ENCODE peak calls at places on chromosome 15, in eight cellular contexts. J, A, P, U, O, G, K and X are unnamed samples.

GRCh38 chr15:35305906-35306305 is 220.8 kb upstream of the NANOGP8 start:
- DNase-seq in J (no peak), A (peak), P (no peak), U (no peak), O (no peak), G (no peak), K (no peak), X (no peak)

GRCh38 chr15:39140060-39140604 is 440.7 kb upstream of the THBS1 start:
- DNase-seq in J (no peak), A (peak), P (peak), U (peak), O (no peak), G (no peak), K (no peak), X (no peak)

GRCh38 chr15:45320581-45320980 is 57.8 kb downstream of the GATM start:
- DNase-seq in J (no peak), A (no peak), P (no peak), U (no peak), O (no peak), G (no peak), K (no peak), X (no peak)

GRCh38 chr15:47715856-47716445 is 1.4 kb upstream of the SEMA6D start:
- DNase-seq in J (peak), A (peak), P (no peak), U (no peak), O (no peak), G (no peak), K (no peak), X (no peak)

GRCh38 chr15:73368301-73369072 is at the start of gene HCN4:
- DNase-seq in J (no peak), A (no peak), P (peak), U (peak), O (no peak), G (no peak), K (no peak), X (no peak)

GRCh38 chr15:95174880-95175279 is 943.5 kb downstream of the MCTP2 start:
- DNase-seq in J (no peak), A (no peak), P (no peak), U (no peak), O (no peak), G (no peak), K (no peak), X (no peak)

GRCh38 chr15:88440021-88440420 is 27.2 kb downstream of the MRPL46 start:
- DNase-seq in J (no peak), A (peak), P (no peak), U (no peak), O (no peak), G (no peak), K (no peak), X (no peak)

GRCh38 chr15:88337993-88338392 is 81.5 kb upstream of the NTRK3 start:
- DNase-seq in J (no peak), A (no peak), P (peak), U (no peak), O (no peak), G (no peak), K (no peak), X (no peak)

GRCh38 chr15:48507416-48508065 is 138.0 kb downstream of the FBN1 start:
- DNase-seq in J (no peak), A (peak), P (peak), U (peak), O (no peak), G (no peak), K (peak), X (no peak)

GRCh38 chr15:77145370-77145769 is 74.5 kb upstream of the TSPAN3 start:
- DNase-seq in J (no peak), A (no peak), P (no peak), U (no peak), O (no peak), G (no peak), K (no peak), X (no peak)

GRCh38 chr15:85752591-85752990 is 42.1 kb downstream of the KLHL25 start:
- DNase-seq in J (no peak), A (no peak), P (peak), U (no peak), O (no peak), G (peak), K (no peak), X (no peak)

GRCh38 chr15:67456677-67457529 is 64.0 kb upstream of the C15orf61 start:
- DNase-seq in J (peak), A (peak), P (peak), U (peak), O (peak), G (no peak), K (peak), X (peak)

GRCh38 chr15:43390723-43391122 is 19.8 kb downstream of the TUBGCP4 start:
- DNase-seq in J (no peak), A (peak), P (no peak), U (no peak), O (no peak), G (no peak), K (no peak), X (no peak)

GRCh38 chr15:29097971-29098370 is 171.7 kb downstream of the NSMCE3 start:
- DNase-seq in J (no peak), A (no peak), P (no peak), U (no peak), O (no peak), G (no peak), K (no peak), X (no peak)

GRCh38 chr15:87207945-87208580 is 1048.5 kb downstream of the NTRK3 start:
- DNase-seq in J (no peak), A (peak), P (no peak), U (no peak), O (no peak), G (no peak), K (no peak), X (no peak)

GRCh38 chr15:40430271-40430805 is 10.4 kb upstream of the BAHD1 start:
- DNase-seq in J (no peak), A (peak), P (peak), U (no peak), O (no peak), G (no peak), K (no peak), X (no peak)

GRCh38 chr15:66894986-66895780 is 170.2 kb upstream of the SMAD3 start:
- DNase-seq in J (no peak), A (no peak), P (no peak), U (no peak), O (no peak), G (peak), K (no peak), X (no peak)

GRCh38 chr15:88603885-88604284 is 17.3 kb upstream of the AEN start:
- DNase-seq in J (no peak), A (no peak), P (peak), U (no peak), O (no peak), G (no peak), K (no peak), X (no peak)

GRCh38 chr15:74209560-74209958 is 7.0 kb upstream of the STRA6 start:
- DNase-seq in J (no peak), A (no peak), P (no peak), U (no peak), O (no peak), G (no peak), K (no peak), X (no peak)

GRCh38 chr15:33526532-33526931 is 215.8 kb downstream of the RYR3 start:
- DNase-seq in J (no peak), A (no peak), P (no peak), U (no peak), O (no peak), G (no peak), K (no peak), X (no peak)

GRCh38 chr15:83653639-83654378 is at the start of gene ADAMTSL3:
- DNase-seq in J (peak), A (no peak), P (peak), U (peak), O (no peak), G (no peak), K (no peak), X (no peak)

GRCh38 chr15:50248994-50249586 is 16.4 kb downstream of the HDC start:
- DNase-seq in J (no peak), A (peak), P (no peak), U (no peak), O (no peak), G (no peak), K (no peak), X (no peak)

GRCh38 chr15:50247819-50248650 is 17.5 kb downstream of the HDC start:
- DNase-seq in J (no peak), A (no peak), P (no peak), U (no peak), O (no peak), G (no peak), K (no peak), X (no peak)

GRCh38 chr15:50244959-50245624 is 20.4 kb downstream of the HDC start:
- DNase-seq in J (no peak), A (no peak), P (no peak), U (no peak), O (no peak), G (no peak), K (no peak), X (no peak)

GRCh38 chr15:50241684-50242450 is 23.7 kb downstream of the HDC start:
- DNase-seq in J (no peak), A (peak), P (no peak), U (no peak), O (no peak), G (no peak), K (no peak), X (no peak)

GRCh38 chr15:50244153-50244552 is 21.4 kb downstream of the HDC start:
- DNase-seq in J (no peak), A (no peak), P (no peak), U (no peak), O (no peak), G (no peak), K (no peak), X (no peak)
- H3K27ac ChIP-seq in J (no peak), A (no peak), P (no peak), U (no peak), O (no peak), G (no peak), K (no peak), X (no peak)

GRCh38 chr15:78872972-78873795 is 494 bp downstream of the MORF4L1 start:
- DNase-seq in J (peak), A (peak), P (peak), U (peak), O (peak), G (peak), K (peak), X (peak)
- TF ChIP-seq CTCF in J (peak), A (peak), P (peak), U (peak), O (peak), G (no peak), K (no peak), X (no peak)

GRCh38 chr15:96300808-96301207 is 29.7 kb upstream of the NR2F2 start:
- DNase-seq in J (no peak), A (no peak), P (no peak), U (no peak), O (no peak), G (no peak), K (no peak), X (no peak)

GRCh38 chr15:96307856-96308394 is 22.6 kb upstream of the NR2F2 start:
- DNase-seq in J (no peak), A (no peak), P (no peak), U (no peak), O (no peak), G (no peak), K (no peak), X (no peak)

GRCh38 chr15:96306321-96306720 is 24.2 kb upstream of the NR2F2 start:
- DNase-seq in J (no peak), A (no peak), P (no peak), U (no peak), O (no peak), G (no peak), K (no peak), X (no peak)

GRCh38 chr15:96304839-96305238 is 25.7 kb upstream of the NR2F2 start:
- DNase-seq in J (no peak), A (no peak), P (no peak), U (no peak), O (no peak), G (no peak), K (no peak), X (no peak)

GRCh38 chr15:96303503-96304054 is 26.9 kb upstream of the NR2F2 start:
- DNase-seq in J (no peak), A (no peak), P (no peak), U (no peak), O (no peak), G (no peak), K (no peak), X (no peak)
- H3K4me3 ChIP-seq in J (no peak), A (no peak), P (no peak), U (no peak), O (no peak), G (no peak), K (no peak), X (no peak)

GRCh38 chr15:52289629-52290081 is 5.9 kb downstream of the MYO5C start:
- DNase-seq in J (no peak), A (no peak), P (peak), U (no peak), O (no peak), G (no peak), K (no peak), X (no peak)
- H3K27ac ChIP-seq in J (no peak), A (no peak), P (no peak), U (no peak), O (no peak), G (no peak), K (peak), X (peak)

GRCh38 chr15:31459011-31459748 is 132.5 kb downstream of the KLF13 start:
- DNase-seq in J (no peak), A (peak), P (no peak), U (no peak), O (no peak), G (no peak), K (no peak), X (no peak)

GRCh38 chr15:31461375-31461774 is 134.7 kb downstream of the KLF13 start:
- DNase-seq in J (no peak), A (no peak), P (no peak), U (no peak), O (no peak), G (peak), K (no peak), X (no peak)

GRCh38 chr15:31463521-31464102 is 137.0 kb downstream of the KLF13 start:
- DNase-seq in J (no peak), A (no peak), P (no peak), U (no peak), O (no peak), G (no peak), K (no peak), X (no peak)

GRCh38 chr15:31464216-31465082 is 137.8 kb downstream of the KLF13 start:
- DNase-seq in J (no peak), A (no peak), P (no peak), U (no peak), O (no peak), G (peak), K (no peak), X (no peak)

GRCh38 chr15:31461911-31462480 is 135.4 kb downstream of the KLF13 start:
- DNase-seq in J (no peak), A (no peak), P (peak), U (no peak), O (no peak), G (peak), K (no peak), X (no peak)
- TF ChIP-seq CTCF in J (no peak), A (peak), P (peak), U (peak), O (no peak), G (no peak), K (no peak), X (no peak)

DNA sequence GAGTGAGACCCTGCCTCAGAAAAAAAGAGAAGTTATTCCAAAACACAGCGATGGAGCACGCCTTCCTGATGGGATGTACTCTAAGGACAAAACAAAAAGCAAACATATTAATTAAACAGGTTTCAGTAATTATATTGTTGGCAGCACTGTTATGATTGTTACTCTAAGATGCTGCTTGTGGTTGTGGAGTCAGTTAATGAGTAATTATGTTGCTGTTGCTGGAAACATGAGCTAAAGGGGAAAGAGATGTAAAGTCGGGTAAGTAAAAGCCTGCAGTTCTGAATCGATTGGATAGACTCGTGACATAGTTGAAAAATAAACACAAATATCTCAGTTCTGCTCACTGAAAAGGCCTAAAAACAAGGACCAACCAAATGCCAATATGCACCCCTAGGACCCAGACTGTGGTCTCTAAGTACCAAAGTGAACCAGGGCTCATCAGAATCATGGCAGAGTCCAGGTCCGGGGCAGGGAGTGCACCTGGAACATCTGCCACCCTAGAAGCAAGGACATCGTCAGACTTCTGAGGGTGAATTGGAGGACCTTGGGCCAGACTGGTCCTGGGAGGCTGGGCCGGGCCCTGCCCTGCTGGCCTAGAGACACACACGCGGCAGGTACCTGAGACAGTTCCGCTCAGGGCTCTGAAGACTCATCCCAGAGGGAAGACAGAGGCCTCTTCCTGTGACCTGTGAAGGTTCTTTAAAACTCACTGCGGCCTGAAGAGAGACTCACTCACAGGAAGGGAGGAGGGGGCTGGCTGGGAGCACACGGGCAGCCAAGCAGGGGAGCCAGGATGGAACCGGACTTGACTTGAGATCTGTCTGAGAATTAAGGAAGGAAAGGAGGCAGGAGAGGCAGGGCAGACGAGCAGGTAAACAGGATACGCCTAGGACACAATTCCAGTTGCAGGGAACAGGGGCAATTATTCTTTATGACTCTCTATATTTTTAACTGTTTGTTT is 140.5 kb downstream of the LRRK1 start:
- DNase-seq in J (no peak), A (no peak), P (no peak), U (no peak), O (no peak), G (peak), K (no peak), X (no peak)
- H3K4me3 ChIP-seq in J (no peak), A (no peak), P (no peak), U (no peak), O (no peak), G (no peak), K (no peak), X (no peak)

GRCh38 chr15:80140909-80141308 is 11.9 kb upstream of the FAH start:
- DNase-seq in J (no peak), A (no peak), P (no peak), U (no peak), O (no peak), G (no peak), K (no peak), X (no peak)
- H3K27ac ChIP-seq in J (no peak), A (no peak), P (no peak), U (no peak), O (no peak), G (no peak), K (no peak), X (no peak)

DNA sequence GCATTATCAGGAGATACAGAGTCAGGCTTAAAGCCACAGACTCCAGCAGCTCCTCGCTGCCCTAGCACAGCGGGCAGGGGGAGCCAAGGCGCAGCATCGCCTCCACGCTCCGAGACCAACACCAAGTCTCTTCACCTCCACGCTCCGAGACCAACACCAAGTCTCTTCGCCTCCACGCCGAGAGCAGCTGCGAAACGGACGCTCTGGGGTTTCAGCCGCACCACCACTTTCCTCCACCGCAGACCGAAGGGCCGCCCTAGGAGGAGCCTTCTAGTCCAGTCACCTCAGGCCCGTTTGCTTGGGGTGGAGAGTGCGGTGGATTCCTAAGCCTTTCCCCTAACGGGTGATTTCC is 678 bp downstream of the DMXL2 start:
- DNase-seq in J (peak), A (peak), P (peak), U (peak), O (no peak), G (no peak), K (no peak), X (no peak)
- TF ChIP-seq CTCF in J (no peak), A (peak), P (no peak), U (peak), O (no peak), G (no peak), K (peak), X (no peak)

GRCh38 chr15:90097475-90097874 is 4.8 kb downstream of the IDH2 start:
- DNase-seq in J (no peak), A (no peak), P (no peak), U (no peak), O (no peak), G (no peak), K (no peak), X (no peak)
- H3K4me3 ChIP-seq in J (no peak), A (no peak), P (no peak), U (no peak), O (no peak), G (no peak), K (no peak), X (no peak)

GRCh38 chr15:63917588-63918316 is 84.0 kb upstream of the HERC1 start:
- DNase-seq in J (no peak), A (no peak), P (no peak), U (no peak), O (no peak), G (no peak), K (no peak), X (no peak)

GRCh38 chr15:63915888-63916731 is 82.4 kb upstream of the HERC1 start:
- DNase-seq in J (no peak), A (peak), P (peak), U (peak), O (no peak), G (no peak), K (no peak), X (no peak)

GRCh38 chr15:63913786-63914185 is 80.0 kb upstream of the HERC1 start:
- DNase-seq in J (no peak), A (no peak), P (no peak), U (no peak), O (no peak), G (no peak), K (no peak), X (no peak)

GRCh38 chr15:63918317-63918672 is 84.5 kb upstream of the HERC1 start:
- DNase-seq in J (no peak), A (no peak), P (peak), U (no peak), O (no peak), G (no peak), K (no peak), X (no peak)

DNA sequence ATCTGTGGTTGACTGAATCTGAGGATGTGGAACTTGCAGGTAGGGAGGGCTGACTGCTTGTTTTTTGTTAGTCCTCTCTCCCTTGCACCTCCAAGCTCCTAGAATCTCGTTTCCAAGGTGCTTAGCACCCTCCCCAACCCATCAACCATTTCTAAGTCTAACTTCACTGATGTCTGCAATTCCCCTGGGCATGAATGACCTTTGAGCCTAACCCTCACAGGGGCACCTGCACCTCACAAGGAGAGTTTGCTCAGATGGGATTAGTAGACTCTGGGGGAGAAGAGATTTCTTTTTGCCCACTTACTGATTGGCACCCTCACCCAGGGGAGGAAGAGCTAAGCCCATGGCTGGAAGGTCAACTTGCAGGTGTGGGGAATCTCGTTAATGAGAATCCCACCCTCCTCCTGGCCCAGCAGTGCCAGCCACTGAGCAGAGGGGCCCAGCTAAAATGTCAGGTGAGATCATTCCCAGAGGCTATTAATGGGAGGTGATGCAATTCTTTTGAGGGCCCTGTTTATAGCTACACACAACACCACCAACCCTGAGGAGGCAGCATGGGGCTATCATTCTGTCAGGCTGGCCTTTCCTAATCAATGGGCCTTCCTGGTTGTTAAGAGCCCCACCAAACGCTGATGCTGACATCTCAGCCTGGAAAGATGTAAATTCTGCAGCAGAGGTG is 81.6 kb upstream of the HERC1 start:
- DNase-seq in J (no peak), A (no peak), P (no peak), U (peak), O (no peak), G (no peak), K (no peak), X (no peak)
- H3K27ac ChIP-seq in J (no peak), A (no peak), P (no peak), U (no peak), O (no peak), G (no peak), K (no peak), X (no peak)